ENCODE peak calls at places on chromosome 3, in seven cellular contexts. One of them, this sample, is unnamed.

GRCh38 chr3:56775931-56776461 is 25.8 kb downstream of the ARHGEF3 start:
- DNase-seq in CD8-positive, alpha-beta memory T cell: no peak
- DNase-seq in GM10248: no peak
- DNase-seq in HuH-7: no peak
- DNase-seq in HT1080: no peak
- DNase-seq in activated B cell treated with CpG ODN at 0.5 μM for 24 hours: no peak
- DNase-seq in ureter: no peak
- DNase-seq in this sample: no peak

GRCh38 chr3:152595975-152596832 is 238.7 kb upstream of the P2RY1 start:
- DNase-seq in GM10248: peak
- DNase-seq in HuH-7: peak
- DNase-seq in ureter: peak
- DNase-seq in CD8-positive, alpha-beta memory T cell: no peak
- DNase-seq in activated B cell treated with CpG ODN at 0.5 μM for 24 hours: no peak
- DNase-seq in HT1080: peak
- DNase-seq in this sample: peak

GRCh38 chr3:118884748-118885206 is 149.9 kb downstream of the IGSF11 start:
- DNase-seq in activated B cell treated with CpG ODN at 0.5 μM for 24 hours: peak
- DNase-seq in HuH-7: peak
- DNase-seq in HT1080: peak
- DNase-seq in GM10248: peak
- DNase-seq in CD8-positive, alpha-beta memory T cell: peak
- DNase-seq in ureter: peak
- DNase-seq in this sample: peak

GRCh38 chr3:28624079-28624478 is 275.5 kb upstream of the AZI2 start:
- DNase-seq in activated B cell treated with CpG ODN at 0.5 μM for 24 hours: no peak
- DNase-seq in GM10248: no peak
- DNase-seq in CD8-positive, alpha-beta memory T cell: no peak
- DNase-seq in HuH-7: no peak
- DNase-seq in HT1080: no peak
- DNase-seq in ureter: no peak
- DNase-seq in this sample: no peak

GRCh38 chr3:169085827-169086226 is 577.7 kb downstream of the MECOM start:
- DNase-seq in ureter: no peak
- DNase-seq in activated B cell treated with CpG ODN at 0.5 μM for 24 hours: no peak
- DNase-seq in GM10248: no peak
- DNase-seq in HT1080: peak
- DNase-seq in CD8-positive, alpha-beta memory T cell: no peak
- DNase-seq in HuH-7: no peak
- DNase-seq in this sample: no peak

GRCh38 chr3:181722156-181722555 is 10.4 kb downstream of the SOX2 start:
- DNase-seq in CD8-positive, alpha-beta memory T cell: no peak
- DNase-seq in GM10248: no peak
- DNase-seq in HuH-7: no peak
- DNase-seq in ureter: no peak
- DNase-seq in activated B cell treated with CpG ODN at 0.5 μM for 24 hours: no peak
- DNase-seq in HT1080: no peak
- DNase-seq in this sample: no peak

GRCh38 chr3:136787226-136787793 is 31.6 kb upstream of the SLC35G2 start:
- DNase-seq in activated B cell treated with CpG ODN at 0.5 μM for 24 hours: no peak
- DNase-seq in HuH-7: no peak
- DNase-seq in CD8-positive, alpha-beta memory T cell: peak
- DNase-seq in HT1080: no peak
- DNase-seq in GM10248: peak
- DNase-seq in ureter: no peak
- DNase-seq in this sample: no peak

GRCh38 chr3:56962200-56962599 is 98.3 kb upstream of the SPATA12 start:
- DNase-seq in activated B cell treated with CpG ODN at 0.5 μM for 24 hours: no peak
- DNase-seq in HT1080: no peak
- DNase-seq in HuH-7: no peak
- DNase-seq in CD8-positive, alpha-beta memory T cell: no peak
- DNase-seq in GM10248: no peak
- DNase-seq in ureter: no peak
- DNase-seq in this sample: no peak

This sample was measured in Caco-2.